ENCODE peak calls at places on chromosomes 13 and 19, in four cellular contexts. C is bronchial epithelial cell, D is fibroblast of pulmonary artery, N is right lobe of liver. B is an unnamed sample.
A peak's percentile ranks its signal among the peaks of the same experiment; 100 is the strongest.

GRCh38 chr19:42173695-42174094 is 41.4 kb upstream of the POU2F2 start:
- DNase-seq in C (no peak), D (no peak), N (no peak), B (no peak)

GRCh38 chr19:8310342-8311055 is 2.3 kb upstream of the CD320 start:
- DNase-seq in C (no peak), D (no peak), N (peak; percentile 33), B (no peak)

GRCh38 chr13:96963786-96964475 is 30.3 kb downstream of the OXGR1 start:
- DNase-seq in C (peak; percentile 34), D (no peak), N (no peak), B (no peak)

GRCh38 chr13:67390462-67391093 is 160.4 kb upstream of the PCDH9 start:
- DNase-seq in C (no peak), D (peak; percentile 58), N (no peak), B (no peak)

GRCh38 chr19:15437355-15438123 is 12.2 kb downstream of the WIZ start:
- DNase-seq in C (no peak), D (peak; percentile 33), N (no peak), B (no peak)

GRCh38 chr13:26971990-26972888 is 199.4 kb downstream of the USP12 start:
- DNase-seq in C (peak; percentile 25), D (peak; percentile 25), N (peak; percentile 66), B (no peak)

GRCh38 chr13:111267205-111267604 is 53.2 kb upstream of the TEX29 start:
- DNase-seq in C (no peak), D (no peak), N (no peak), B (peak; percentile 15)

GRCh38 chr19:41377977-41378707 is 1.8 kb downstream of the TMEM91 start:
- DNase-seq in C (no peak), D (no peak), N (no peak), B (no peak)

GRCh38 chr13:61192826-61193225 is 222.8 kb downstream of the PCDH20 start:
- DNase-seq in C (peak; percentile 48), D (no peak), N (no peak), B (no peak)

GRCh38 chr19:34375598-34375997 is 10.6 kb downstream of the GPI start:
- DNase-seq in C (no peak), D (peak; percentile 31), N (no peak), B (no peak)

GRCh38 chr13:44354884-44355283 is 18.7 kb upstream of the SERP2 start:
- DNase-seq in C (no peak), D (no peak), N (no peak), B (no peak)

GRCh38 chr19:8552810-8553209 is 24.4 kb downstream of the MYO1F start:
- DNase-seq in C (no peak), D (peak; percentile 51), N (no peak), B (no peak)

GRCh38 chr13:24208314-24208713 is 47.8 kb downstream of the SPATA13 start:
- DNase-seq in C (peak; percentile 91), D (peak; percentile 88), N (no peak), B (no peak)

GRCh38 chr13:41458939-41459753 is 1.8 kb downstream of the RGCC start:
- DNase-seq in C (peak; percentile 65), D (peak; percentile 85), N (no peak), B (peak; percentile 59)

GRCh38 chr13:97566907-97567306 is 132.9 kb downstream of the RAP2A start:
- DNase-seq in C (no peak), D (no peak), N (no peak), B (no peak)

GRCh38 chr19:10086904-10087256 is 763 bp downstream of the SHFL start:
- DNase-seq in C (no peak), D (no peak), N (no peak), B (no peak)

GRCh38 chr13:75202981-75203380 is 279.0 kb downstream of the TBC1D4 start:
- DNase-seq in C (no peak), D (no peak), N (no peak), B (no peak)

GRCh38 chr19:35162471-35163326 is 8.2 kb downstream of the FXYD5 start:
- DNase-seq in C (peak; percentile 83), D (no peak), N (no peak), B (no peak)

GRCh38 chr13:48775804-48776203 is 122.1 kb downstream of the CYSLTR2 start:
- DNase-seq in C (peak; percentile 12), D (peak; percentile 72), N (no peak), B (no peak)

GRCh38 chr19:53057904-53058579 is 13.5 kb downstream of the ERVV-2 start:
- DNase-seq in C (no peak), D (no peak), N (no peak), B (no peak)

GRCh38 chr19:18651300-18651699 is 14.5 kb downstream of the KLHL26 start:
- DNase-seq in C (no peak), D (no peak), N (no peak), B (no peak)

GRCh38 chr19:18650468-18651001 is 13.7 kb downstream of the KLHL26 start:
- DNase-seq in C (no peak), D (peak; percentile 69), N (no peak), B (peak; percentile 56)

GRCh38 chr19:18648971-18649310 is 12.1 kb downstream of the KLHL26 start:
- DNase-seq in C (no peak), D (no peak), N (no peak), B (no peak)

GRCh38 chr19:18649371-18650047 is 12.7 kb downstream of the KLHL26 start:
- DNase-seq in C (peak; percentile 77), D (no peak), N (no peak), B (peak; percentile 45)

GRCh38 chr19:18650048-18650435 is 13.2 kb downstream of the KLHL26 start:
- DNase-seq in C (no peak), D (peak; percentile 52), N (no peak), B (no peak)
- H3K4me3 ChIP-seq in C (no peak overlapping the region), D (no peak overlapping the region), N (no peak overlapping the region), B (no peak overlapping the region)

GRCh38 chr19:11364296-11364904 is 9.2 kb downstream of the PLPPR2 start:
- DNase-seq in C (no peak), D (no peak), N (peak; percentile 45), B (no peak)

GRCh38 chr19:11363881-11364280 is 8.6 kb downstream of the PLPPR2 start:
- DNase-seq in C (no peak), D (no peak), N (no peak), B (no peak)

GRCh38 chr19:11361037-11361770 is 6.0 kb downstream of the PLPPR2 start:
- DNase-seq in C (peak; percentile 45), D (no peak), N (peak; percentile 87), B (peak; percentile 85)

GRCh38 chr19:11359421-11359820 is 4.2 kb downstream of the PLPPR2 start:
- DNase-seq in C (no peak), D (no peak), N (peak; percentile 47), B (no peak)

GRCh38 chr19:11361771-11362731 is 6.8 kb downstream of the PLPPR2 start:
- DNase-seq in C (no peak), D (no peak), N (peak; percentile 50), B (no peak)
- H3K4me3 ChIP-seq in C (no peak overlapping the region), D (no peak overlapping the region), N (no peak overlapping the region), B (no peak overlapping the region)

DNA sequence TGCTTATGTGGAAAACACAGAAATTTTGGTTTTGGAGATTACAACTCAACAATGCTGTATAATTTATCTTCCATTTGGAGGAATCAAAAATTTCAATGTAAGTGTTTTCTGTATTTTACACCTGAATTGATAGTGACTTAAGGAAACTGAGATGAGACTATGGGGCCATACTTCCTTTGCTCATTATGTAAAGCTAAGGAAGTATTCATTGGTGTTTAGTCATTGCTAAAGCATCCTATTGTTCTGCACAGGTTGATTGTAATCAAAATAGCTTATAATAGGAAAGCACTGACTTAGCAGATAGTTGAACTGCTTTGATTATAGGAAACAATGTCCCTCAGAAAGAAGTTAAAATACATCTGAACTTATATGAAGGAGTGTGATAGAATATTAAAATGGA is 244.4 kb upstream of the SLITRK5 start:
- DNase-seq in C (peak; percentile 23), D (no peak), N (no peak), B (no peak)
- H3K4me3 ChIP-seq in C (no peak overlapping the region), D (no peak overlapping the region), N (no peak overlapping the region), B (no peak overlapping the region)

GRCh38 chr19:18663940-18664530 is 19.4 kb upstream of the CRTC1 start:
- DNase-seq in C (no peak), D (no peak), N (no peak), B (no peak)
- H3K4me3 ChIP-seq in C (no peak overlapping the region), D (no peak overlapping the region), N (no peak overlapping the region), B (no peak overlapping the region)

GRCh38 chr19:49894011-49894664 is 2.5 kb downstream of the IL4I1 start:
- DNase-seq in C (no peak), D (no peak), N (no peak), B (no peak)
- H3K4me3 ChIP-seq in C (no peak overlapping the region), D (no peak overlapping the region), N (no peak overlapping the region), B (no peak overlapping the region)

GRCh38 chr19:17076539-17076919 is 952 bp downstream of the MYO9B start:
- DNase-seq in C (peak; percentile 12), D (no peak), N (no peak), B (no peak)
- H3K4me3 ChIP-seq in C (peak overlapping the region; percentile 95), D (peak overlapping the region; percentile 92), N (peak overlapping the region; percentile 71), B (peak overlapping the region; percentile 82)

DNA sequence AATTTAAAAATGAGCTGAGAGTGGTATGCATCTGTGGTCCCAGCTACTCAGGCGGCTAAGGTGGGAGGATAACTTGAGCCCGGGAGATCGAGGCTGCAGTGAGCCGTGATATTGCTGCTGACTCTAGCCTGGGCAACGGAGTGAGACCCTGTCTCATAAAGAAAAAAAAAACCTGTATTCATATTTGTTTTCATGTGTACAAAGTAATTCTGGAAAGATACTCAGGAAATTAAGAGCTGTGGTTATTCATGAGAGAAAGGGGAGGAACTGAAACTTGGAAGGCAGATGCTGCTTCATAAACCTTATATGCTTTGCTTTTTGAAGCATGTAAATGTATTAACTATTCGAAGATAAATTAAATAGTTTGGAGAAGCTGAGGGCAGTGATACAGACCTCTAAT is 8.8 kb upstream of the RLN3 start:
- DNase-seq in C (no peak), D (no peak), N (no peak), B (no peak)
- H3K4me3 ChIP-seq in C (no peak overlapping the region), D (no peak overlapping the region), N (no peak overlapping the region), B (no peak overlapping the region)

DNA sequence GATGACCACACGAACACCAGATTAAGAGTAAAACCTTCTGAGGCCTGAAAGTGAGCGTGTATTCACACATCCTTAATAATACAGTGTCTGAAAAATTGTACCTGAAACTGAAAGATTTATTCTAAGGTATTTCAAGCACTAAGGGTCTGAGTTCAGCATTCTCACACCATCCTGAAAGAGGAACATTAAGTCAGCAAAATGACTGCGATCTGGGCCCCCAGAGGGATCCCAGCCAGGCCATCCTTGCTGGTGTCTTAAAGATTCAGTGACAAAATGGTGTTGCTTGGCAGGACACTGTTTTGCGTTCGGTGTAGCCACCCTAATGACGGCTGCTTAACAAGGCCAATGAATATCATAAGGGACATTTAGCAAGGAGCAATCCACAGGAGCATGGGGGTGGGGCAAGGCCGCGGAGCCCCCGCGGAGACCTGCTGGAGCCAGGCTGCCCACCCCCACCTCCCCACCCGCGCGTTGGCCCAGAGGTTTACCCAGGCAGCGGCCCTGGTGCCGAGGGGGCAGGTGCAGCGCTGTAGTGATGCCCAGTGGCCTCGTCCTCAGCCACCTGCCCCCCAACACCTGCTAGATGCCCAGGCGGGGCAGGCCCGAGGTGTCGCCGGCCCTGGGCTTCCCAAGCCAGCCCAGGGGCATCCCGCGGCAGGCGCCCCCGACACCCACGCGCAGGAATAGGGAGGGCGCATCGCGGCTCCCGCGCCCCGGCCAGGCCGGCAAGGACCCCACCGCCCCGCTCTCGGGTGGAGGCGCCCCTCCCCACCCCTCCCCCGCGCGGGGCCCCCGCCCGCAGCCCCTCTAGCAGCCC is 742 bp downstream of the NALCN start:
- DNase-seq in C (no peak), D (no peak), N (no peak), B (no peak)
- H3K4me3 ChIP-seq in C (peak overlapping the region; percentile 53), D (no peak overlapping the region), N (peak overlapping the region; percentile 48), B (no peak overlapping the region)